ENCODE peak calls at places on chromosome 21, in four cellular contexts. I is H1, C is SK-N-SH, D is K562. F is an unnamed sample.

GRCh38 chr21:27817902-27818623 is 851.2 kb upstream of the ADAMTS5 start:
- DNase-seq in I (no peak), C (no peak), D (no peak), F (no peak)

GRCh38 chr21:34887729-34888568 is 161.2 kb downstream of the RUNX1 start:
- DNase-seq in I (no peak), C (peak), D (peak), F (peak)

GRCh38 chr21:46585191-46585953 is 19.5 kb downstream of the S100B start:
- DNase-seq in I (no peak), C (no peak), D (no peak), F (no peak)

GRCh38 chr21:32131960-32132359 is 146.9 kb downstream of the MIS18A start:
- DNase-seq in I (no peak), C (no peak), D (peak), F (no peak)

GRCh38 chr21:28283652-28284490 is 708.8 kb downstream of the LTN1 start:
- DNase-seq in I (no peak), C (peak), D (no peak), F (no peak)

GRCh38 chr21:46035809-46036695 is 54.5 kb downstream of the COL6A1 start:
- DNase-seq in I (no peak), C (no peak), D (no peak), F (no peak)

GRCh38 chr21:46245213-46245915 is 16.8 kb upstream of the LSS start:
- DNase-seq in I (no peak), C (no peak), D (peak), F (no peak)

GRCh38 chr21:45983981-45984551 is 2.5 kb downstream of the COL6A1 start:
- DNase-seq in I (no peak), C (no peak), D (no peak), F (peak)

GRCh38 chr21:31203371-31204054 is 140.5 kb downstream of the TIAM1 start:
- DNase-seq in I (no peak), C (no peak), D (no peak), F (no peak)

GRCh38 chr21:19237603-19238002 is 834.0 kb upstream of the TMPRSS15 start:
- DNase-seq in I (no peak), C (no peak), D (no peak), F (no peak)

GRCh38 chr21:28875078-28875477 is 117.6 kb downstream of the LTN1 start:
- DNase-seq in I (no peak), C (no peak), D (no peak), F (no peak)

GRCh38 chr21:27359141-27359540 is 392.3 kb upstream of the ADAMTS5 start:
- DNase-seq in I (no peak), C (no peak), D (no peak), F (no peak)

GRCh38 chr21:31103163-31103562 is 64.9 kb upstream of the KRTAP19-8 start:
- DNase-seq in I (no peak), C (no peak), D (no peak), F (no peak)

GRCh38 chr21:16913010-16913409 is 599.8 kb upstream of the CXADR start:
- DNase-seq in I (peak), C (peak), D (no peak), F (peak)

GRCh38 chr21:36744560-36745231 is 45.8 kb downstream of the SIM2 start:
- DNase-seq in I (no peak), C (peak), D (no peak), F (no peak)

GRCh38 chr21:41255190-41255589 is 61.4 kb upstream of the FAM3B start:
- DNase-seq in I (no peak), C (no peak), D (no peak), F (no peak)

GRCh38 chr21:34867785-34868184 is 181.3 kb downstream of the RUNX1 start:
- DNase-seq in I (no peak), C (no peak), D (no peak), F (no peak)

GRCh38 chr21:29639366-29640232 is 300.2 kb downstream of the GRIK1 start:
- DNase-seq in I (no peak), C (no peak), D (no peak), F (no peak)

GRCh38 chr21:28791595-28792282 is 200.9 kb downstream of the LTN1 start:
- DNase-seq in I (no peak), C (no peak), D (no peak), F (no peak)

GRCh38 chr21:25836396-25836795 is 101.6 kb downstream of the GABPA start:
- DNase-seq in I (no peak), C (no peak), D (no peak), F (no peak)

GRCh38 chr21:33267250-33267649 is 1.1 kb downstream of the IL10RB start:
- DNase-seq in I (no peak), C (no peak), D (no peak), F (no peak)

GRCh38 chr21:33266050-33266783 is at the start of gene IL10RB:
- DNase-seq in I (peak), C (peak), D (peak), F (peak)

GRCh38 chr21:33266784-33267135 is 593 bp downstream of the IL10RB start:
- DNase-seq in I (no peak), C (peak), D (peak), F (no peak)

GRCh38 chr21:33264561-33264960 is 1.6 kb upstream of the IL10RB start:
- DNase-seq in I (no peak), C (no peak), D (no peak), F (no peak)

DNA sequence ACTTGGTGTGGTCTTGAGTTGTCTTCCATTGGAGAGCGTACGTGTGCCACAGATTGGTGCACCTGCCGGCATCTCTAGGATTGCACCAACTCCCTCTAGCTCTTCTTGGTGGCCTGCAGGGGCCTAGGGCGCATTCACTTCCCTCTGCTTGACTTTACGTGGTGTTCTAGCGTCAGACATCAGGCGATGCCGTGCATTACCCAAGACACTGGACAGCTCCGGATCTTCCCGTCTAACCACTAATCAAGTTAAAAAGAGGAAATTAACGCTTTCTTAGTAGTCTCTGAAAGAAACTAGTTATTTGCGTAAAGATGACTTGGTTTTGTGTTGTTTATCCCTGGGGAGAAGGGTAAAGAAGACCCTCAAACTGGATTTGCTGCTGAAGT is 510 bp upstream of the IL10RB start:
- DNase-seq in I (no peak), C (no peak), D (peak), F (no peak)
- TF ChIP-seq TEAD4 in I (no peak), C (no peak), D (no peak), F (no peak)

DNA sequence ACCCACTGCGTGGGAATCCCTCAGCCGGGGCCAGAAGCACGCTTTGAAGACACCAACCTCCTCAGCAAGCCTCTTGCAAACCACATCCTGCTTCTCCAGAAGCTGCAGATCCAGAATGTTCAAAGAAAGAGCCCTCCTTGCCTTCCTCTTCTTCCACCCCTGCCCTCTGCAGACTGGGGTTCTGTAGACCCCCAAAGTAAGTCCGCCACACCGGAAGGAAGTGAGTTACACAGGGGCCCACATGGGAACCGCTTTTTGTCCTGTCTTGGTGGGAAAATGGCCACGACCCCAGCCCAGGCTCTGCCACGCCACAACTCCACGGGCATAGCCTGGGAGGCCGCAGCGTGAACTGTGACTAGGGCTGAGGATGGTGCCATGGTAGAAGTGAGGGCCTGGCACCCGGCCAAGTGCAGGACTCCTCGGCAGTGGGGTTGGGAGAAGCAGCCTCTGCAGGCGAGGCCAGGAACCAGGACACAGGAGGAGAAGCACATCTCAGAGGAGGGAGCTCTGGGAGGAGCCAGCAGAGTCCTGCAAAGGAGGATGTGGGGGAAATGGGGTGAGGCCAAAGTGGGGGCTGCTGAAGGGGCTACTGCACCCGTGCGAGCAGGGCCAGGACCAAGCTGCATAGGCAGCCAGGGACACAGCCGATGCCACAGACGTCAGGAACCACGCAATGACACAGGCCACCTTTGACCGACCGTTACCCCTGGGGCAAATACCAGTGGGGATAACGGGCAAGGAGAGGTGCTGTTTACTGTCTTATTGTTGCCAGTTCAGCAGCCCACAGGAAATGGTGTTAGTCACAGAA is 30.9 kb downstream of the PDE9A start:
- DNase-seq in I (no peak), C (no peak), D (no peak), F (no peak)
- TF ChIP-seq TEAD4 in I (no peak), C (no peak), D (no peak), F (no peak)

DNA sequence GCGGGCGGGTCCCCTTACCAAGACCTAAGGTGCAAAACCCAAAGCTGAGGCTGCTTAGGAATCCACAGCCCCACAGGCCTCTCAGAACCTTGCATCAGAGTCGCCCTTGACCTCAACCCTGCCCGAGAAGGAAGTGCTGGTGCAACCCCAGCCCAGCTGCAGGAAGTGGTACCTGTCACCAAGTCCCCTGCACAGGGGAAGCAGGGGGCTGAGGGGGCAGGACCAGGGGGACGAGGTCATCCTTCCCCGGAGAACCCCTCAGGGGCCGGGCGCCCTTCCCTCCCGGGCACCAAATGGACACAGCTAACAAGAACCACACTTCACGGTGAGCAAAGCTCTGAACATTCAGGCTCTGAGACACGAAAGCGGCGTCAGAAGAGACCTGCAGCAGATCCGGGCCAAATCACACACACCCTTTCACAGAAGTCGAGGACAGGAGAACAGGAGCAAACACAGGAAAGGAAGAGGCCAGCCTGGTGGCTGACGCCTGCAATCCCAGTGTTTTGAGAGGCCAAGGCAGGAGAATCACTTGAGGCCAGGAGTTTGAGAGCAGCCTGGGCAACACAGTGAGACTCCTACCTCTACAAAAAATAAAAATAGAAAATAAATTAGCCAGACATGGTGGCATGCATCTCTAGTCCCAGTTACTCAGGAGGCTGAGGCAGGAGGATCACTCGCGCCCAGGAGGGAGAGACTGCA is 6.4 kb downstream of the ITGB2 start:
- DNase-seq in I (no peak), C (no peak), D (no peak), F (no peak)
- TF ChIP-seq TEAD4 in I (no peak), C (no peak), D (no peak), F (no peak)

DNA sequence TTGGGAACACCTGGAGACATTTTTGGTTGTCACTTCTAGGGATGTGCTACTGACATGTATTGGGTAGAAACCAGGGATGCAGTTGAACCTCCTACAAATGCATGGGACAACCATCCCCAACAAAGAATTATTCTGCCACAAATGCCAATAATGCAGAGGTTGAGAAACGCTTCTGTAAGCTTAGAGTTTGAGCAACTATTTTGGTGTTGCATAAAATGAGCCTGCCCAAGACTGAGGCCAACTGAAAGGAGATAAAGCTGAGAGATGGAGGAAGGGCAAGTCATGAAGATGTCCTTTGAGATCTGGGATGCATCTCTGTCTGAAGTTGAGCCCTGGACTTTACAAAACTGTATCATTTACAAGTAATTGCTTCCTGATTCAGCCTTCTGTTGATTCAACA is 106.9 kb downstream of the KCNJ15 start:
- DNase-seq in I (no peak), C (no peak), D (no peak), F (no peak)
- TF ChIP-seq TEAD4 in I (no peak), C (no peak), D (no peak), F (no peak)

F was measured in WTC11.